ENCODE peak calls at places on chromosome 13, in five cellular contexts. Q, G, S, H and T are unnamed samples.

GRCh38 chr13:113176292-113176691 is 17.8 kb downstream of the PROZ start:
- DNase-seq in Q (no peak), G (no peak), H (no peak), S (no peak), T (no peak)

GRCh38 chr13:113091211-113091771 is 14.3 kb upstream of the F7 start:
- DNase-seq in S (no peak), H (no peak), Q (no peak), G (no peak), T (no peak)

GRCh38 chr13:42001580-42001979 is 40.7 kb upstream of the VWA8 start:
- DNase-seq in G (no peak), S (no peak), H (peak; percentile 25), Q (peak; percentile 96), T (peak; percentile 4)

GRCh38 chr13:28805193-28805819 is 14.8 kb upstream of the MTUS2 start:
- DNase-seq in G (no peak), S (no peak), Q (peak; percentile 25), H (peak; percentile 17), T (peak; percentile 59)

GRCh38 chr13:27868639-27869435 is 51.0 kb upstream of the PDX1 start:
- DNase-seq in H (no peak), S (no peak), Q (peak; percentile 19), G (no peak), T (no peak)

GRCh38 chr13:31433201-31433600 is 233.4 kb downstream of the B3GLCT start:
- DNase-seq in H (no peak), S (no peak), G (no peak), Q (no peak), T (no peak)

GRCh38 chr13:45823583-45823982 is 28.0 kb downstream of the SIAH3 start:
- DNase-seq in S (no peak), G (no peak), Q (no peak), H (no peak), T (no peak)

GRCh38 chr13:23753523-23753922 is 135.7 kb downstream of the MIPEP start:
- DNase-seq in S (no peak), H (peak; percentile 25), Q (peak; percentile 15), G (no peak), T (no peak)

GRCh38 chr13:112651750-112652511 is 37.9 kb upstream of the ATP11A start:
- DNase-seq in H (no peak), S (no peak), G (no peak), Q (no peak), T (no peak)